ENCODE peak calls at places on chromosomes 4 and X, in five cellular contexts. A is SJCRH30, O is BJ, I is right atrium auricular region, F is NT2/D1. J is an unnamed sample. For H3K36me3, the result is how much of the 10 kb centered on the place peaks cover.

GRCh38 chr4:108166038-108166437 is 2.7 kb downstream of the LEF1 start:
- DNase-seq in O (no peak), I (no peak), A (no peak), F (no peak), J (no peak)

GRCh38 chr4:94491322-94491721 is 39.6 kb downstream of the PDLIM5 start:
- DNase-seq in I (no peak), A (no peak), O (peak), F (no peak), J (no peak)

GRCh38 chrX:70592091-70592490 is 147.5 kb downstream of the DLG3 start:
- DNase-seq in I (no peak), O (peak), F (no peak), A (no peak), J (peak)

GRCh38 chrX:86806786-86807185 is 658.5 kb downstream of the DACH2 start:
- DNase-seq in F (peak), A (peak), O (no peak), I (no peak), J (no peak)

GRCh38 chr4:121256346-121256745 is 92.2 kb upstream of the TNIP3 start:
- DNase-seq in A (no peak), O (peak), I (no peak), F (no peak), J (peak)

GRCh38 chr4:186243331-186243730 is 16.0 kb downstream of the KLKB1 start:
- DNase-seq in A (no peak), O (no peak), I (no peak), F (peak), J (no peak)

GRCh38 chrX:118056870-118057269 is 59.7 kb downstream of the KLHL13 start:
- DNase-seq in F (no peak), O (no peak), I (no peak), A (no peak), J (no peak)

GRCh38 chr4:121370729-121371325 is 10.0 kb downstream of the QRFPR start:
- DNase-seq in I (peak), O (no peak), F (no peak), A (peak), J (no peak)

GRCh38 chr4:184453402-184454160 is 20.8 kb downstream of the IRF2 start:
- DNase-seq in A (no peak), O (no peak), F (no peak), I (no peak), J (no peak)

GRCh38 chr4:73713650-73714049 is 26.7 kb upstream of the CXCL8 start:
- DNase-seq in A (no peak), I (no peak), F (no peak), O (no peak), J (no peak)

GRCh38 chrX:119606508-119607389 is 525 bp upstream of the NKRF start:
- DNase-seq in I (no peak), O (peak), F (no peak), A (no peak), J (peak)

GRCh38 chr4:185204238-185204910 is 574 bp upstream of the CFAP97 start:
- DNase-seq in O (no peak), I (no peak), A (no peak), F (no peak), J (no peak)

GRCh38 chr4:82739292-82740190 is 59.1 kb downstream of the SCD5 start:
- DNase-seq in F (peak), O (no peak), A (peak), I (peak), J (no peak)

GRCh38 chr4:6272863-6273660 is 3.4 kb downstream of the WFS1 start:
- DNase-seq in I (no peak), F (no peak), O (peak), A (peak), J (peak)

GRCh38 chrX:70128071-70128470 is 5.2 kb upstream of the IGBP1 start:
- DNase-seq in I (no peak), F (no peak), A (no peak), O (no peak), J (no peak)

GRCh38 chr4:108762559-108763225 is at the start of gene ETNPPL:
- DNase-seq in A (peak), F (peak), I (no peak), O (no peak), J (no peak)

GRCh38 chr4:39933689-39934590 is 43.8 kb downstream of the PDS5A start:
- DNase-seq in A (no peak), O (no peak), F (no peak), I (no peak), J (no peak)

GRCh38 chr4:182083681-182084410 is 159.4 kb upstream of the TENM3 start:
- DNase-seq in A (peak), F (no peak), I (no peak), O (no peak), J (no peak)

GRCh38 chr4:165096776-165097175 is 15.9 kb downstream of the TMEM192 start:
- DNase-seq in A (no peak), O (no peak), I (peak), F (no peak), J (no peak)

GRCh38 chr4:165106518-165106917 is 6.1 kb downstream of the TMEM192 start:
- DNase-seq in I (peak), A (no peak), F (no peak), O (no peak), J (no peak)

DNA sequence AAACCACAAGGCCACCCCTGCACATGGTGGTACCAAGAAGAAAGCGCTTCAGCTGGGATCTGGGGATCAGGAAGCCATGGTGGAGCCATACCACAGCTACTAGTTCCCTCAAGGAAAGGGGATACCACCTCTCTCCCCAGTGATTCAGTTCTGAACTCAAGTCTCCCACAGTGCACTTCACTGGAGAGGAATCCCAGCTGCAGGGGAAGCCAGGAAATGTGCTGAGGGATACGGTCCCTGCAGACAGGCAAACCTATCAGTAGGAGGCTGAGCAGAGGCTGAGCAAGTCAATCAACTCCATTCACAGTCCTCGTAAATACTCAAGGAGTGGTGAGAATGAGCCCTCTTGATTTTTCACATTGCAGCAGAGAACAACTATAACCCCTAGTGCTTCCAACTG is 11.0 kb downstream of the TMEM192 start:
- DNase-seq in A (no peak), O (no peak), F (no peak), I (peak), J (no peak)
- H3K36me3 ChIP-seq in A (under half), O (under half), F (under half), I (under half), J (under half)

GRCh38 chr4:1927675-1928074 is 56.5 kb downstream of the NSD2 start:
- DNase-seq in F (no peak), I (no peak), A (no peak), O (no peak), J (no peak)
- H3K36me3 ChIP-seq in F (half or more), I (under half), A (half or more), O (under half), J (under half)

GRCh38 chr4:875818-876423 is 50.0 kb upstream of the CPLX1 start:
- DNase-seq in I (no peak), A (no peak), F (no peak), O (no peak), J (no peak)
- H3K36me3 ChIP-seq in I (half or more), A (under half), F (half or more), O (under half), J (under half)

GRCh38 chr4:130368668-130369067 is 1272.7 kb downstream of the C4orf33 start:
- DNase-seq in O (no peak), I (no peak), F (no peak), A (no peak), J (no peak)
- H3K36me3 ChIP-seq in O (under half), I (under half), F (under half), A (under half), J (under half)

DNA sequence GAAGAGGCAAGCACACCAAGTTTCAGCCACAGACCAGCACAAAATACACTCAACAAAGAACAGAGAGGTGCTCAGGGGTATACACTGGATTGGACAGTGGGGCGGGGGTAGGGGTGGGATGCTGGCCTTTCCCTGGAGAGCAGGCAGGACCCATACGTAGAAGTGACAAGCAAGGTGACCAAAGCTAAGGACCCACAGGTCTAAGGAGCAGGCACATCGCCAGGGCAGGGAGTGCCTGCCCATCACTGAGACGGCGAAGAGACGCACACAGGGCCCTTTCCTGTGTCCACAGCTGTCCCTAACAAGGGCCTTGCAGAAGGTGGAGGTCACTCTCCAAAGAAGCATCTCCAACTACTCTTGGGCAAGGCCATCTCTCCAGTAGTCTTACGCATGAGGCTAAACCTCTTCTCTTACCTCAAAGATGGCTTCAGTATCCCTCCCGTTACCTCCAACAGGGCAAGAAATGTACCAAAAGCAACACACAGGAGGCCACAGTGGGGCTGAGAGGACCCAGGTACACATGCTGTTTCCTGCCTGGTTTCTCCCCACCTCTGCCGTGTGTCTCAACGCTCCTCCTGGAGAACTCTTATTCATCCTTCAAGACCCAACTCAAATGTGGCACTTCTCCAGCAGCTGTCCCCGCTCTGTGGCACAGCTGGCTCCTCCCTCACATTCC is 6.5 kb downstream of the WDR1 start:
- DNase-seq in I (no peak), F (no peak), O (no peak), A (no peak), J (no peak)
- H3K36me3 ChIP-seq in I (half or more), F (half or more), O (under half), A (half or more), J (under half)

GRCh38 chrX:45768666-45769065 is 568.0 kb upstream of the DIPK2B start:
- DNase-seq in O (no peak), I (no peak), A (no peak), F (no peak), J (no peak)

GRCh38 chrX:45774961-45775360 is 574.3 kb upstream of the DIPK2B start:
- DNase-seq in A (no peak), I (no peak), F (no peak), O (peak), J (no peak)

GRCh38 chrX:45769919-45770582 is 569.4 kb upstream of the DIPK2B start:
- DNase-seq in A (peak), O (peak), I (peak), F (no peak), J (peak)

GRCh38 chrX:45771560-45772340 is 571.1 kb upstream of the DIPK2B start:
- DNase-seq in A (no peak), O (no peak), F (no peak), I (no peak), J (no peak)

DNA sequence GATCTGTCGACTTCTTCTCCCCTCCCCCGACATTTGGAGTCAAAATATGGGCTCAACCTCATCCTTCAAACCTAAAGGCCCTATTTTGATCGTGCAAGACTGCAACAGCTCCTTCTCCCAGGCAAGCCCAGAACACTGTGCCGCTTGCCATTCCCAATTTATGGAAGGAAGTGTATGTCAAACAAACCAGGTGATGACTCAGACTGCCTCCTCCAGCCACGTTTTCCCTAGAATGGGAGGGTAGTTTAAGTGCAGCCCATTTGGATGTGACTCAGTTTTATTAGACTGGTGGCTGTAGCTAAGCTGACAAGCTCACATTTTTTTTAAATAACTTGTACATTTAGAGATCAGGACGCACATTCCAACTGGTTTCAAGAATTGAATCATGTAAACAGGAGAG is 570.4 kb upstream of the DIPK2B start:
- DNase-seq in A (no peak), O (peak), F (no peak), I (no peak), J (peak)
- H3K36me3 ChIP-seq in A (under half), O (under half), F (under half), I (under half), J (under half)

J was measured in kidney epithelial cell.